ENCODE peak calls at places on chromosomes 4 and X, in seven cellular contexts. J is NT2/D1; R is stimulated activated CD8-positive, alpha-beta memory T cell treated with anti-CD3 and anti-CD28 coated beads, Interleukin-2, amount 100 ng/mL, for 1 hour; M is germinal center; C is activated CD4-positive, alpha-beta T cell treated with anti-CD3 and anti-CD28 coated beads, Interleukin-2, amount 50 U/mL, for 4 hours; B is ureter; P is GM06990. N is an unnamed sample.
A peak's percentile ranks its signal among the peaks of the same experiment; 100 is the strongest.

GRCh38 chrX:145190801-145191389 is 56.4 kb upstream of the SPANXN1 start:
- DNase-seq in J (no peak), R (no peak), M (no peak), C (no peak), B (no peak), P (no peak), N (no peak)

GRCh38 chr4:101067383-101067782 is 279.9 kb downstream of the PPP3CA start:
- DNase-seq in J (no peak), R (no peak), M (no peak), C (no peak), B (no peak), P (no peak), N (no peak)

GRCh38 chrX:12360389-12360788 is 222.1 kb downstream of the FRMPD4 start:
- DNase-seq in J (no peak), R (no peak), M (no peak), C (no peak), B (no peak), P (no peak), N (no peak)

GRCh38 chr4:97978791-97979488 is 164.3 kb downstream of the STPG2 start:
- DNase-seq in J (no peak), R (no peak), M (no peak), C (no peak), B (no peak), P (no peak), N (no peak)

GRCh38 chr4:8844976-8845690 is 26.5 kb downstream of the HMX1 start:
- DNase-seq in J (no peak), R (no peak), M (no peak), C (no peak), B (peak; percentile 26), P (no peak), N (no peak)

GRCh38 chrX:132858018-132858417 is 100.4 kb downstream of the HS6ST2 start:
- DNase-seq in J (no peak), R (no peak), M (no peak), C (no peak), B (no peak), P (no peak), N (no peak)

GRCh38 chr4:185991750-185992149 is 77.2 kb upstream of the TLR3 start:
- DNase-seq in J (no peak), R (no peak), M (no peak), C (no peak), B (no peak), P (no peak), N (no peak)

GRCh38 chrX:101117701-101118100 is 19.7 kb downstream of the CENPI start:
- DNase-seq in J (no peak), R (no peak), M (no peak), C (no peak), B (no peak), P (no peak), N (no peak)

GRCh38 chrX:53265771-53266170 is 15.6 kb downstream of the IQSEC2 start:
- DNase-seq in J (no peak), R (no peak), M (no peak), C (no peak), B (no peak), P (no peak), N (no peak)

GRCh38 chr4:94038195-94038594 is 169.5 kb upstream of the SMARCAD1 start:
- DNase-seq in J (no peak), R (no peak), M (no peak), C (no peak), B (no peak), P (no peak), N (no peak)

GRCh38 chr4:86895692-86896488 is 3.7 kb upstream of the C4orf36 start:
- DNase-seq in J (no peak), R (no peak), M (peak; percentile 21), C (no peak), B (no peak), P (peak; percentile 32), N (no peak)

N was measured in esophagus squamous epithelium.